ENCODE peak calls at places on chromosome 15, in seven cellular contexts. H is NCI-H1694 treated with DMSO at 0.1 percent for 48 hours, Y is T-cell, D is stomach, J is psoas muscle, S is GM20000, P is HEK293T. V is an unnamed sample.
A peak's percentile ranks its signal among the peaks of the same experiment; 100 is the strongest.

GRCh38 chr15:52163321-52164190 is 27.6 kb downstream of the GNB5 start:
- DNase-seq in H (no peak), Y (no peak), D (no peak), J (no peak), S (no peak), P (no peak), V (no peak)

GRCh38 chr15:78075490-78076230 is 1.9 kb downstream of the TBC1D2B start:
- DNase-seq in H (peak; percentile 24), Y (no peak), D (peak; percentile 64), J (no peak), S (no peak), P (peak; percentile 76), V (peak; percentile 73)

GRCh38 chr15:45375836-45376235 is 2.5 kb downstream of the GATM start:
- DNase-seq in H (no peak), Y (no peak), D (no peak), J (no peak), S (no peak), P (no peak), V (no peak)

GRCh38 chr15:47429376-47429775 is 287.9 kb upstream of the SEMA6D start:
- DNase-seq in H (no peak), Y (no peak), D (no peak), J (no peak), S (no peak), P (no peak), V (no peak)

GRCh38 chr15:85709250-85709649 is 85.5 kb downstream of the KLHL25 start:
- DNase-seq in H (no peak), Y (no peak), D (no peak), J (no peak), S (no peak), P (no peak), V (no peak)

GRCh38 chr15:57881361-57881760 is 174.8 kb downstream of the POLR2M start:
- DNase-seq in H (no peak), Y (no peak), D (no peak), J (no peak), S (no peak), P (no peak), V (no peak)

GRCh38 chr15:78100886-78101285 is 8.5 kb downstream of the SH2D7 start:
- DNase-seq in H (no peak), Y (no peak), D (no peak), J (no peak), S (no peak), P (no peak), V (no peak)

GRCh38 chr15:38129531-38130199 is 123.0 kb upstream of the SPRED1 start:
- DNase-seq in H (no peak), Y (no peak), D (peak; percentile 43), J (peak; percentile 68), S (peak; percentile 30), P (no peak), V (peak; percentile 98)

GRCh38 chr15:58521293-58521991 is 89.7 kb downstream of the LIPC start:
- DNase-seq in H (no peak), Y (no peak), D (no peak), J (peak; percentile 46), S (no peak), P (no peak), V (peak; percentile 26)

GRCh38 chr15:62306851-62307504 is 141.9 kb upstream of the C2CD4B start:
- DNase-seq in H (peak; percentile 27), Y (no peak), D (peak; percentile 64), J (peak; percentile 35), S (peak; percentile 57), P (peak; percentile 69), V (peak; percentile 23)

GRCh38 chr15:68650901-68651709 is 72.3 kb downstream of the CORO2B start:
- DNase-seq in H (no peak), Y (peak; percentile 22), D (peak; percentile 61), J (peak; percentile 61), S (peak; percentile 62), P (peak; percentile 92), V (no peak)

GRCh38 chr15:70055601-70056051 is 42.1 kb downstream of the TLE3 start:
- DNase-seq in H (no peak), Y (no peak), D (no peak), J (no peak), S (no peak), P (no peak), V (no peak)

GRCh38 chr15:49229922-49230321 is 59.9 kb downstream of the GALK2 start:
- DNase-seq in H (no peak), Y (no peak), D (no peak), J (no peak), S (no peak), P (no peak), V (no peak)

GRCh38 chr15:70078578-70079417 is 18.9 kb downstream of the TLE3 start:
- DNase-seq in H (no peak), Y (no peak), D (peak; percentile 61), J (no peak), S (no peak), P (no peak), V (no peak)

GRCh38 chr15:68791431-68792283 is 29.0 kb downstream of the ANP32A start:
- DNase-seq in H (no peak), Y (peak; percentile 58), D (no peak), J (no peak), S (peak; percentile 76), P (no peak), V (no peak)

GRCh38 chr15:67927501-67928156 is 87.8 kb upstream of the RNU6-1 start:
- DNase-seq in H (no peak), Y (no peak), D (peak; percentile 92), J (no peak), S (no peak), P (no peak), V (peak; percentile 92)

GRCh38 chr15:39213385-39213840 is 367.5 kb upstream of the THBS1 start:
- DNase-seq in H (no peak), Y (no peak), D (peak; percentile 38), J (no peak), S (no peak), P (no peak), V (peak; percentile 95)

GRCh38 chr15:31508656-31509055 is 182.0 kb downstream of the KLF13 start:
- DNase-seq in H (no peak), Y (no peak), D (no peak), J (no peak), S (no peak), P (no peak), V (no peak)

GRCh38 chr15:25724899-25725298 is 138.2 kb downstream of the ATP10A start:
- DNase-seq in H (no peak), Y (no peak), D (peak; percentile 21), J (no peak), S (no peak), P (no peak), V (no peak)

GRCh38 chr15:101133751-101134261 is 118.0 kb downstream of the CHSY1 start:
- DNase-seq in H (no peak), Y (no peak), D (no peak), J (no peak), S (no peak), P (no peak), V (no peak)

GRCh38 chr15:95025924-95026728 is 794.8 kb downstream of the MCTP2 start:
- DNase-seq in H (no peak), Y (no peak), D (peak; percentile 64), J (peak; percentile 18), S (peak; percentile 4), P (peak; percentile 45), V (peak; percentile 33)

GRCh38 chr15:74428442-74428787 is 5.3 kb downstream of the SEMA7A start:
- DNase-seq in H (no peak), Y (no peak), D (no peak), J (no peak), S (peak; percentile 62), P (no peak), V (no peak)

GRCh38 chr15:41465822-41466421 is 27.8 kb upstream of the ITPKA start:
- DNase-seq in H (peak; percentile 24), Y (no peak), D (no peak), J (no peak), S (peak; percentile 51), P (peak; percentile 36), V (peak; percentile 34)

GRCh38 chr15:63157891-63158431 is 684 bp upstream of the RPS27L start:
- DNase-seq in H (no peak), Y (peak; percentile 7), D (peak; percentile 31), J (peak; percentile 53), S (peak; percentile 65), P (peak; percentile 23), V (peak; percentile 53)

GRCh38 chr15:88788816-88789215 is 14.4 kb upstream of the ACAN start:
- DNase-seq in H (no peak), Y (no peak), D (no peak), J (no peak), S (no peak), P (no peak), V (no peak)

GRCh38 chr15:57595011-57595866 is 3.5 kb downstream of the MYZAP start:
- DNase-seq in H (no peak), Y (no peak), D (peak; percentile 77), J (no peak), S (no peak), P (no peak), V (no peak)

GRCh38 chr15:50176869-50177268 is 5.1 kb upstream of the SLC27A2 start:
- DNase-seq in H (no peak), Y (no peak), D (no peak), J (no peak), S (no peak), P (no peak), V (no peak)

GRCh38 chr15:87557871-87558270 is 698.7 kb downstream of the NTRK3 start:
- DNase-seq in H (no peak), Y (no peak), D (no peak), J (no peak), S (no peak), P (no peak), V (no peak)

GRCh38 chr15:101091080-101092017 is 160.5 kb downstream of the CHSY1 start:
- DNase-seq in H (no peak), Y (no peak), D (no peak), J (peak; percentile 58), S (no peak), P (no peak), V (peak; percentile 24)

GRCh38 chr15:38049876-38050275 is 115.4 kb downstream of the TMCO5A start:
- DNase-seq in H (no peak), Y (no peak), D (no peak), J (no peak), S (no peak), P (no peak), V (no peak)

GRCh38 chr15:90015749-90016148 is 14.6 kb downstream of the ZNF710 start:
- DNase-seq in H (no peak), Y (no peak), D (peak; percentile 24), J (no peak), S (no peak), P (no peak), V (no peak)

GRCh38 chr15:62390793-62391543 is 225.9 kb upstream of the C2CD4B start:
- DNase-seq in H (no peak), Y (no peak), D (peak; percentile 43), J (peak; percentile 50), S (peak; percentile 64), P (peak; percentile 17), V (no peak)

GRCh38 chr15:29128671-29129070 is 141.0 kb downstream of the NSMCE3 start:
- DNase-seq in H (no peak), Y (no peak), D (no peak), J (no peak), S (no peak), P (no peak), V (no peak)

GRCh38 chr15:35630570-35630969 is 84.6 kb upstream of the DPH6 start:
- DNase-seq in H (no peak), Y (no peak), D (no peak), J (no peak), S (no peak), P (no peak), V (no peak)

GRCh38 chr15:76189106-76189505 is 122.2 kb downstream of the ETFA start:
- DNase-seq in H (no peak), Y (no peak), D (no peak), J (no peak), S (no peak), P (no peak), V (no peak)

GRCh38 chr15:44813231-44813630 is 76.9 kb downstream of the TRIM69 start:
- DNase-seq in H (no peak), Y (no peak), D (peak; percentile 44), J (no peak), S (no peak), P (no peak), V (no peak)

GRCh38 chr15:73368301-73369072 is at the start of gene HCN4:
- DNase-seq in H (no peak), Y (no peak), D (no peak), J (no peak), S (peak; percentile 44), P (peak; percentile 62), V (no peak)

V was measured in AG04450.